ENCODE peak calls at places on chromosomes 1 and 21, in four cellular contexts. V is tibial artery, O is foreskin keratinocyte, N is pancreas. C is an unnamed sample.

GRCh38 chr1:8077602-8078001 is 51.5 kb upstream of the ERRFI1 start:
- DNase-seq in O (peak), V (no peak), N (no peak), C (no peak)

GRCh38 chr1:201649776-201650607 is 111.1 kb downstream of the NAV1 start:
- DNase-seq in V (peak), N (peak), O (peak), C (peak)

GRCh38 chr1:186722711-186723309 is 42.6 kb upstream of the PTGS2 start:
- DNase-seq in O (no peak), V (peak), N (no peak), C (peak)

GRCh38 chr1:51328926-51329325 is 1.4 kb downstream of the TTC39A start:
- DNase-seq in V (no peak), O (no peak), N (no peak), C (no peak)

GRCh38 chr1:236345728-236346127 is 48.4 kb upstream of the EDARADD start:
- DNase-seq in N (no peak), O (no peak), V (no peak), C (no peak)

GRCh38 chr1:111131693-111132092 is 8.2 kb downstream of the DRAM2 start:
- DNase-seq in N (no peak), O (no peak), V (no peak), C (no peak)

GRCh38 chr21:39314155-39315027 is 959 bp upstream of the BRWD1 start:
- DNase-seq in V (peak), O (peak), N (no peak), C (peak)

GRCh38 chr1:6435129-6435528 is 10.6 kb downstream of the ESPN start:
- DNase-seq in O (no peak), V (no peak), N (no peak), C (no peak)

GRCh38 chr1:216422821-216423529 is at the start of gene USH2A:
- DNase-seq in O (no peak), V (no peak), N (no peak), C (no peak)

GRCh38 chr1:23799570-23800395 is 771 bp downstream of the GALE start:
- DNase-seq in V (peak), O (peak), N (peak), C (peak)

GRCh38 chr1:35927472-35927871 is 3.4 kb upstream of the AGO3 start:
- DNase-seq in N (no peak), V (no peak), O (no peak), C (no peak)

GRCh38 chr1:201190005-201190404 is 619 bp upstream of the IGFN1 start:
- DNase-seq in N (no peak), V (no peak), O (no peak), C (no peak)

GRCh38 chr21:44919111-44919912 is 1.4 kb downstream of the ITGB2 start:
- DNase-seq in V (no peak), N (peak), O (no peak), C (no peak)

DNA sequence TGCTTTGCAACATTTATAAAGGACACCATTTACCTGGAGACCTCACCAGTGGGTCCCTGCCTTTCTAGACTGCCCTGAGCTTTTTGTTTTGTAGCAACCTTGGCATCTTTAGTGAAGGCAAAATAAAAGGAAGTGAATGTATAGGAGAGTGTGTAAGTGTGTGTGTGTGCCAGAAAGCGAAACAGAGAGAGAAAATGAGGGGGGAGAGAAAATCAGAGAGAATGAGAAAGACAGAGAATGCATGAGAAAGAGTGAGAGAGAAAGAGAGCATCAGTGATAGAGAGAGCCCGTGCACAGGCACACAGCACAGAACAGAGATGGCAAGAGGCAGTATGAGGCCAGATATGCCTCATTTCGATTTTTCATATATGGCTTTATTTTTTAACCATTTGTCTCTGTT is 57.5 kb downstream of the HSD3B1 start:
- DNase-seq in O (no peak), N (no peak), V (no peak), C (no peak)
- TF ChIP-seq CTCF in O (no peak), N (no peak), V (no peak), C (no peak)

GRCh38 chr1:163412216-163412615 is 90.5 kb downstream of the NUF2 start:
- DNase-seq in N (no peak), O (no peak), V (no peak), C (no peak)
- TF ChIP-seq CTCF in N (no peak), O (no peak), V (no peak), C (no peak)

GRCh38 chr1:163535807-163536206 is 214.1 kb downstream of the NUF2 start:
- DNase-seq in O (peak), N (no peak), V (no peak), C (no peak)
- TF ChIP-seq CTCF in O (peak), N (no peak), V (no peak), C (no peak)

GRCh38 chr1:230978491-230979388 is at the start of the genes ARV1 and TTC13:
- DNase-seq in V (peak), O (peak), N (peak), C (peak)
- TF ChIP-seq CTCF in V (peak), O (peak), N (no peak), C (peak)

GRCh38 chr1:28642847-28643635 is at the start of gene TAF12:
- DNase-seq in O (peak), N (peak), V (peak), C (peak)
- TF ChIP-seq CTCF in O (peak), N (no peak), V (peak), C (peak)

GRCh38 chr1:151189638-151190445 is at the start of gene VPS72:
- DNase-seq in V (peak), O (peak), N (peak), C (peak)
- TF ChIP-seq CTCF in V (peak), O (peak), N (no peak), C (no peak)

C was measured in Calu3.